ENCODE peak calls at places on chromosomes 1 and 21, in five cellular contexts. P is heart right ventricle, L is K562, B is MM.1S, U is fibroblast of lung. G is an unnamed sample.
A peak's percentile ranks its signal among the peaks of the same experiment; 100 is the strongest.

GRCh38 chr1:179229214-179230140 is at the start of gene ABL2:
- DNase-seq in P (peak; percentile 39), L (peak; percentile 71), B (peak; percentile 80), U (peak; percentile 25), G (peak; percentile 48)

GRCh38 chr1:44072204-44072603 is 40.9 kb upstream of the SLC6A9 start:
- DNase-seq in P (no peak), L (peak; percentile 69), B (no peak), U (peak; percentile 89), G (no peak)

GRCh38 chr1:20648946-20649345 is 12.2 kb downstream of the DDOST start:
- DNase-seq in P (no peak), L (no peak), B (no peak), U (no peak), G (no peak)

GRCh38 chr1:90969241-90969640 is 52.6 kb downstream of the ZNF644 start:
- DNase-seq in P (no peak), L (no peak), B (peak; percentile 69), U (no peak), G (no peak)

GRCh38 chr1:161290779-161291178 is 19.0 kb downstream of the MPZ start:
- DNase-seq in P (no peak), L (no peak), B (no peak), U (no peak), G (no peak)

GRCh38 chr1:111769517-111770146 is 13.9 kb downstream of the DDX20 start:
- DNase-seq in P (peak; percentile 24), L (peak; percentile 80), B (peak; percentile 41), U (peak; percentile 85), G (peak; percentile 71)

GRCh38 chr21:33780631-33781030 is 135.0 kb downstream of the ATP5PO start:
- DNase-seq in P (no peak), L (no peak), B (no peak), U (peak; percentile 21), G (no peak)

GRCh38 chr21:41967708-41968107 is 13.9 kb upstream of the C2CD2 start:
- DNase-seq in P (no peak), L (no peak), B (no peak), U (no peak), G (no peak)

GRCh38 chr1:2108213-2108876 is 58.1 kb downstream of the PRKCZ start:
- DNase-seq in P (no peak), L (peak; percentile 80), B (no peak), U (peak; percentile 28), G (peak; percentile 26)

GRCh38 chr1:201702936-201703335 is 126.0 kb upstream of the IPO9 start:
- DNase-seq in P (no peak), L (peak; percentile 48), B (no peak), U (peak; percentile 53), G (no peak)

GRCh38 chr1:98044766-98045165 is 123.9 kb upstream of the DPYD start:
- DNase-seq in P (no peak), L (no peak), B (no peak), U (no peak), G (no peak)

GRCh38 chr1:155040358-155041093 is 6.9 kb downstream of the DCST1 start:
- DNase-seq in P (no peak), L (no peak), B (no peak), U (no peak), G (no peak)

GRCh38 chr1:155042789-155043188 is 8.3 kb upstream of the ADAM15 start:
- DNase-seq in P (no peak), L (no peak), B (no peak), U (no peak), G (no peak)

GRCh38 chr1:155044812-155045690 is 6.1 kb upstream of the ADAM15 start:
- DNase-seq in P (peak; percentile 85), L (peak; percentile 81), B (peak; percentile 93), U (peak; percentile 85), G (peak; percentile 81)

GRCh38 chr1:155043259-155043658 is 7.9 kb upstream of the ADAM15 start:
- DNase-seq in P (no peak), L (no peak), B (no peak), U (no peak), G (no peak)

GRCh38 chr1:155043793-155044192 is 7.3 kb upstream of the ADAM15 start:
- DNase-seq in P (no peak), L (no peak), B (no peak), U (no peak), G (no peak)
- H3K4me3 ChIP-seq in P (no peak overlapping the region), L (no peak overlapping the region), B (no peak overlapping the region), U (no peak overlapping the region), G (no peak overlapping the region)

GRCh38 chr1:93111561-93111960 is 32.5 kb downstream of the MTF2 start:
- DNase-seq in P (no peak), L (no peak), B (no peak), U (peak; percentile 15), G (no peak)
- H3K4me3 ChIP-seq in P (no peak overlapping the region), L (no peak overlapping the region), B (peak overlapping the region; percentile 20), U (no peak overlapping the region), G (no peak overlapping the region)

DNA sequence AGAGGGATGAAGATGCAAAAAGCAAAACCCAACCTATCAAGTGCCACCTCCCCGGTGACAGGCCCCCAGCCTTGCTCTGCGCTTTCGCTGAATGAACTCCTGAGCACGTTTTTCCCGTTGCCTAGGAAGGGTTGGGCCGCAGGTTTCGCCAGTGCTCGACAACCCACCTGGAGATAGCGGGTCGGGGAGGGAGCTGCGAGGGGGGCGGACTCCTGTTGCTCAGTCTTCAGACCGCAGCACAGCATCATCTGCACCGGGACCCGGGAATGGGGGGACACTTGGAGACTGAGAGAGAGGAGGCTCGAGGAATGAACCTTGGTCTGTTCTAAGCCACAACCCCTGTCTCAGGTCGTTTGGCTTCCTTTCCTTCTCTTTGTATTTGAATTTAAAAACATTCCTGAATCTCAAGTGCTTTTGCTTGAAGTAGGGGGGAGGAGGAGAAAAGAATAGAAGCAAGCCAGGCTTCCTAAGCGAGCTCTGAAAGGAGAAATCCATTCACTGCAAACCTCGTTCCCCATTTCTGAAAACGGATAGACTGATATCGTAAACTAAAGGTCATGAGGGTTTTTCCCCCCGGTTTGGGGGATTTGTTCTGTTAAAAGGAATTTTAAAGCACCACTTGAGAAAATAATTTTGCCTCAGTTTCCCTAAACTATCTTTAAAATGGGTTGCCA is 1.2 kb downstream of the AK5 start:
- DNase-seq in P (no peak), L (no peak), B (no peak), U (no peak), G (no peak)
- H3K4me3 ChIP-seq in P (peak overlapping the region; percentile 37), L (no peak overlapping the region), B (no peak overlapping the region), U (peak overlapping the region; percentile 86), G (no peak overlapping the region)

GRCh38 chr1:155884028-155884950 is 24.9 kb downstream of the SYT11 start:
- DNase-seq in P (no peak), L (peak; percentile 45), B (no peak), U (no peak), G (no peak)
- H3K4me3 ChIP-seq in P (no peak overlapping the region), L (no peak overlapping the region), B (no peak overlapping the region), U (no peak overlapping the region), G (no peak overlapping the region)